ENCODE peak calls at places on chromosomes 2 and 18, in six cellular contexts. W is NCI-H1417, J is GM12892, R is ELR, A is NCI-H1092, S is globus pallidus. Y is an unnamed sample.

GRCh38 chr2:1662606-1663180 is 81.6 kb downstream of the PXDN start:
- DNase-seq in W (no peak), S (no peak), A (no peak), R (no peak), J (no peak), Y (no peak)

GRCh38 chr2:91442246-91442905 is 2750.9 kb downstream of the RPIA start:
- DNase-seq in W (no peak), A (no peak), R (no peak), J (peak; percentile 22), S (no peak), Y (no peak)

GRCh38 chr2:128369126-128369555 is 50.5 kb upstream of the HS6ST1 start:
- DNase-seq in A (no peak), S (no peak), J (no peak), R (no peak), W (peak; percentile 10), Y (no peak)

GRCh38 chr18:72808688-72809087 is 59.1 kb downstream of the NETO1 start:
- DNase-seq in J (no peak), S (peak; percentile 33), R (no peak), W (no peak), A (no peak), Y (no peak)

GRCh38 chr2:3727397-3728045 is 24.1 kb downstream of the DCDC2C start:
- DNase-seq in A (no peak), J (no peak), S (no peak), W (no peak), R (no peak), Y (no peak)

GRCh38 chr2:120384486-120385354 is 38.8 kb downstream of the INHBB start:
- DNase-seq in R (no peak), S (no peak), J (no peak), W (no peak), A (no peak), Y (no peak)

GRCh38 chr18:73774836-73775509 is 372.7 kb downstream of the FBXO15 start:
- DNase-seq in W (no peak), S (no peak), A (peak; percentile 59), R (no peak), J (no peak), Y (no peak)

GRCh38 chr2:112542974-112543760 is 902 bp downstream of the POLR1B start:
- DNase-seq in S (no peak), J (no peak), A (no peak), W (no peak), R (peak; percentile 52), Y (no peak)

GRCh38 chr2:35783723-35784122 is 571.9 kb upstream of the CRIM1 start:
- DNase-seq in R (peak; percentile 2), S (no peak), W (no peak), J (no peak), A (no peak), Y (no peak)

GRCh38 chr2:149538138-149538833 is 49.3 kb downstream of the MMADHC start:
- DNase-seq in S (no peak), A (no peak), J (no peak), W (no peak), R (peak; percentile 11), Y (peak; percentile 7)

GRCh38 chr2:23588106-23588505 is 203.1 kb downstream of the KLHL29 start:
- DNase-seq in J (no peak), R (no peak), W (no peak), S (no peak), A (no peak), Y (no peak)

GRCh38 chr18:79962835-79963657 is 1.4 kb upstream of the HSBP1L1 start:
- DNase-seq in R (no peak), S (no peak), A (no peak), J (peak; percentile 64), W (no peak), Y (no peak)

GRCh38 chr2:179854891-179855290 is 6.5 kb downstream of the ZNF385B start:
- DNase-seq in W (no peak), R (no peak), S (no peak), A (no peak), J (no peak), Y (no peak)

GRCh38 chr18:13019301-13019700 is 28.1 kb downstream of the CEP192 start:
- DNase-seq in S (no peak), A (no peak), W (no peak), R (peak; percentile 55), J (no peak), Y (no peak)

GRCh38 chr2:177265834-177266817 is 1.6 kb upstream of the NFE2L2 start:
- DNase-seq in S (no peak), R (no peak), W (no peak), J (no peak), A (no peak), Y (no peak)

GRCh38 chr2:32484907-32485306 is 128.1 kb downstream of the BIRC6 start:
- DNase-seq in R (peak; percentile 89), S (no peak), W (no peak), J (no peak), A (no peak), Y (no peak)

GRCh38 chr2:230985519-230986231 is 10.2 kb upstream of the SPATA3 start:
- DNase-seq in J (no peak), A (no peak), S (no peak), W (no peak), R (no peak), Y (no peak)

GRCh38 chr18:21853020-21853419 is 112.4 kb downstream of the MIB1 start:
- DNase-seq in R (no peak), W (no peak), S (no peak), J (no peak), A (no peak), Y (no peak)

GRCh38 chr18:79353238-79353637 is 42.5 kb upstream of the NFATC1 start:
- DNase-seq in S (peak; percentile 55), R (peak; percentile 6), A (no peak), W (no peak), J (no peak), Y (no peak)

GRCh38 chr2:37984589-37984988 is 59.5 kb downstream of the RMDN2 start:
- DNase-seq in W (no peak), A (no peak), R (peak; percentile 27), S (no peak), J (no peak), Y (no peak)

GRCh38 chr2:120658285-120659158 is 77.1 kb upstream of the GLI2 start:
- DNase-seq in W (no peak), S (no peak), A (no peak), J (no peak), R (no peak), Y (no peak)

GRCh38 chr2:102367331-102367971 is 11.9 kb downstream of the IL18R1 start:
- DNase-seq in W (no peak), A (no peak), R (no peak), J (no peak), S (no peak), Y (no peak)

GRCh38 chr2:79039944-79040343 is 14.4 kb downstream of the REG3G start:
- DNase-seq in A (no peak), R (no peak), J (no peak), S (no peak), W (no peak), Y (no peak)

GRCh38 chr18:13500891-13501887 is 225.2 kb downstream of the FAM210A start:
- DNase-seq in S (peak; percentile 72), A (peak; percentile 71), J (no peak), R (no peak), W (no peak), Y (peak; percentile 38)

GRCh38 chr2:19349911-19350677 is 8.3 kb downstream of the OSR1 start:
- DNase-seq in W (peak; percentile 34), J (no peak), R (no peak), S (peak; percentile 76), A (no peak), Y (no peak)

GRCh38 chr2:76019130-76019529 is 308.4 kb upstream of the GCFC2 start:
- DNase-seq in R (no peak), W (no peak), A (no peak), S (no peak), J (no peak), Y (no peak)

GRCh38 chr2:40243581-40243980 is 208.3 kb downstream of the SLC8A1 start:
- DNase-seq in R (peak; percentile 44), W (peak; percentile 93), A (no peak), S (no peak), J (no peak), Y (no peak)

GRCh38 chr18:58180738-58181353 is 136.8 kb downstream of the NEDD4L start:
- DNase-seq in A (peak; percentile 54), J (peak; percentile 47), W (peak; percentile 60), R (peak; percentile 65), S (peak; percentile 33), Y (peak; percentile 41)

GRCh38 chr2:11329759-11330158 is 14.7 kb downstream of the ROCK2 start:
- DNase-seq in A (no peak), R (peak; percentile 70), J (no peak), W (no peak), S (no peak), Y (no peak)

GRCh38 chr2:84273406-84273805 is 185.7 kb downstream of the SUCLG1 start:
- DNase-seq in R (no peak), W (no peak), A (no peak), S (no peak), J (no peak), Y (no peak)

GRCh38 chr2:218270721-218271486 is 585 bp downstream of the PNKD start:
- DNase-seq in W (no peak), A (no peak), S (no peak), R (peak; percentile 47), J (no peak), Y (no peak)

GRCh38 chr2:73821227-73821626 is 7.5 kb upstream of the STAMBP start:
- DNase-seq in W (no peak), S (no peak), R (no peak), A (no peak), J (no peak), Y (no peak)

GRCh38 chr2:39394427-39395002 is 42.6 kb downstream of the MAP4K3 start:
- DNase-seq in S (no peak), R (peak; percentile 28), J (no peak), A (no peak), W (no peak), Y (no peak)

GRCh38 chr2:193463016-193463415 is 1268.3 kb upstream of the TMEFF2 start:
- DNase-seq in A (no peak), S (no peak), W (no peak), R (no peak), J (no peak), Y (no peak)

GRCh38 chr2:158543957-158544356 is 87.2 kb downstream of the PKP4 start:
- DNase-seq in S (no peak), A (no peak), W (no peak), R (no peak), J (no peak), Y (no peak)

GRCh38 chr18:62281684-62282083 is 43.4 kb upstream of the TNFRSF11A start:
- DNase-seq in R (peak; percentile 94), A (no peak), J (no peak), S (no peak), W (no peak), Y (no peak)

GRCh38 chr2:162840598-162841246 is 2.2 kb upstream of the KCNH7 start:
- DNase-seq in W (no peak), S (peak; percentile 54), R (peak; percentile 74), A (no peak), J (no peak), Y (no peak)

GRCh38 chr2:180990337-180990736 is 9.9 kb downstream of the UBE2E3 start:
- DNase-seq in W (no peak), R (peak; percentile 65), S (no peak), J (no peak), A (no peak), Y (no peak)